ENCODE peak calls at places on chromosome 18, in eight cellular contexts. W is GM12878, L is sigmoid colon, H is HCT116, Q is transverse colon, G is HepG2, C is vagina, P is breast epithelium. J is an unnamed sample.

GRCh38 chr18:3590096-3590655 is 140.2 kb downstream of the TGIF1 start:
- DNase-seq in W (no peak), L (no peak), H (no peak), Q (no peak), G (no peak), C (no peak), P (no peak), J (no peak)

GRCh38 chr18:13558132-13558531 is 168.2 kb downstream of the FAM210A start:
- DNase-seq in W (no peak), L (no peak), H (peak; percentile 31), Q (no peak), G (peak; percentile 52), C (peak; percentile 64), P (no peak), J (peak; percentile 30)

GRCh38 chr18:44729631-44730101 is 49.0 kb downstream of the SETBP1 start:
- DNase-seq in W (no peak), L (no peak), H (no peak), Q (no peak), G (no peak), C (no peak), P (no peak), J (no peak)

GRCh38 chr18:51137051-51137729 is 60.3 kb downstream of the MEX3C start:
- DNase-seq in W (no peak), L (no peak), H (no peak), Q (no peak), G (no peak), C (no peak), P (no peak), J (no peak)

GRCh38 chr18:35038881-35039491 is 2.2 kb upstream of the MAPRE2 start:
- DNase-seq in W (no peak), L (no peak), H (no peak), Q (no peak), G (no peak), C (no peak), P (no peak), J (no peak)

GRCh38 chr18:57110295-57110694 is 36.6 kb upstream of the BOD1L2 start:
- DNase-seq in W (no peak), L (no peak), H (no peak), Q (no peak), G (no peak), C (no peak), P (no peak), J (no peak)

GRCh38 chr18:53458944-53459580 is 765.4 kb downstream of the MBD2 start:
- DNase-seq in W (no peak), L (no peak), H (no peak), Q (no peak), G (no peak), C (no peak), P (no peak), J (no peak)

GRCh38 chr18:72672364-72673151 is 128.4 kb upstream of the CBLN2 start:
- DNase-seq in W (no peak), L (no peak), H (no peak), Q (no peak), G (peak; percentile 25), C (no peak), P (no peak), J (no peak)

GRCh38 chr18:44693030-44693784 is 12.5 kb downstream of the SETBP1 start:
- DNase-seq in W (no peak), L (no peak), H (no peak), Q (no peak), G (no peak), C (no peak), P (no peak), J (no peak)

GRCh38 chr18:60549338-60549960 is 176.9 kb upstream of the MC4R start:
- DNase-seq in W (no peak), L (no peak), H (peak; percentile 66), Q (no peak), G (peak; percentile 44), C (no peak), P (no peak), J (peak; percentile 50)

GRCh38 chr18:32389868-32390267 is 80.8 kb downstream of the GAREM1 start:
- DNase-seq in W (no peak), L (no peak), H (no peak), Q (no peak), G (no peak), C (no peak), P (no peak), J (no peak)

GRCh38 chr18:5892772-5893431 is 2.4 kb downstream of the TMEM200C start:
- DNase-seq in W (no peak), L (no peak), H (no peak), Q (no peak), G (no peak), C (no peak), P (no peak), J (no peak)

GRCh38 chr18:61991201-61991600 is 98.4 kb upstream of the RNF152 start:
- DNase-seq in W (no peak), L (no peak), H (no peak), Q (no peak), G (no peak), C (no peak), P (no peak), J (no peak)

GRCh38 chr18:13446581-13447470 is 228.3 kb downstream of the LDLRAD4 start:
- DNase-seq in W (no peak), L (no peak), H (no peak), Q (no peak), G (no peak), C (no peak), P (no peak), J (no peak)

GRCh38 chr18:74367905-74368304 is 52.3 kb downstream of the C18orf63 start:
- DNase-seq in W (no peak), L (no peak), H (no peak), Q (no peak), G (no peak), C (no peak), P (no peak), J (no peak)

GRCh38 chr18:13382683-13382989 is 164.1 kb downstream of the LDLRAD4 start:
- DNase-seq in W (no peak), L (no peak), H (no peak), Q (no peak), G (no peak), C (no peak), P (no peak), J (no peak)

GRCh38 chr18:59996370-59996966 is 96.7 kb downstream of the PMAIP1 start:
- DNase-seq in W (no peak), L (no peak), H (peak; percentile 59), Q (peak; percentile 21), G (peak; percentile 15), C (no peak), P (no peak), J (peak; percentile 41)

DNA sequence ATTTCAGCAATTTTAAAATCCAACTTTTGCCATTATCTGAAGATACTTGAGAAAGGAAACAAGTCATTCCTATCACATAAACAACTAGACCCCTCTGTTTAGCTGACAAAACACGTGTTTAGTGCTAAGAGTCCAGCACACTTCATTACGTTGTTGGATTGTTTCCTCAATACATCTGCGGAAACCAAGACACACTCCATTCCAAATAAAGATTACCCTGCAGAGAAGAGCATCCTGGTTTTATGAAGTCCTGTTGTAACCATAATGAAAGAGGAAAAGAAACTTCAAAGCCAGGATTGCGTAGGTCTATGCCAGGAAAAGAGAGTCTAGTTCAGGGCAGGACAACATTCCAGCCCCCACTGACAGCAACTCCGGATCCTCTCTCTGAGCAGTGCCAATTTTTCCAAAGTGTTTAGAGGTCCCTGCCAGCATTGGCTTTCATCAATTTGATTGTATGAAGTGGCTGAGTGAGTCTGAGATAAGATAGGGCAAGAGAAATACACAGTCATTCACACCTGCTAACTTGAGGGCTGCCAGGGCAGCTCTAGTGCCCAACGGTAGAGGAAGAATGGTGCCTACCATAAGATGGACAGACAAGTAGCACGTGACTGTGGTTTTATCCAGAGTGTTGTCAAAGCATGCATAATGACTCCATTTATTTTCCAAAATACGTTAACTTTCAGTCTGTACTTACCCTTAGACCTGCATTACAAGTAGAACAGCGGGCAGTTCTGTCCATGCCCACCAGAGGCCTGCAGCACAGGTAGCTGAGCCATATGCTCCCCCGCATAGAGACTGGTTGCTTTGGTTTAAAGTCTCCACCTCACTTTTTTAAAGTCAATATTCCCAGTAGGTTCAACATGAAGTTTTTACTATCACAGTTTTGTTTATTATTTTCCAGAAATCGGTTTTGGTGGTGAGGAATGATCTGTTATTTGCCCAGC is 23.7 kb downstream of the PIEZO2 start:
- DNase-seq in W (no peak), L (no peak), H (no peak), Q (no peak), G (no peak), C (no peak), P (no peak), J (no peak)
- TF ChIP-seq POLR2AphosphoS5 in W (no peak), L (no peak), H (no peak), Q (no peak), G (no peak), C (no peak), P (no peak), J (no peak)

GRCh38 chr18:25233582-25234362 is 118.2 kb downstream of the ZNF521 start:
- DNase-seq in W (no peak), L (no peak), H (no peak), Q (no peak), G (no peak), C (no peak), P (no peak), J (no peak)
- TF ChIP-seq POLR2AphosphoS5 in W (no peak), L (peak; percentile 44), H (no peak), Q (no peak), G (no peak), C (no peak), P (no peak), J (no peak)

DNA sequence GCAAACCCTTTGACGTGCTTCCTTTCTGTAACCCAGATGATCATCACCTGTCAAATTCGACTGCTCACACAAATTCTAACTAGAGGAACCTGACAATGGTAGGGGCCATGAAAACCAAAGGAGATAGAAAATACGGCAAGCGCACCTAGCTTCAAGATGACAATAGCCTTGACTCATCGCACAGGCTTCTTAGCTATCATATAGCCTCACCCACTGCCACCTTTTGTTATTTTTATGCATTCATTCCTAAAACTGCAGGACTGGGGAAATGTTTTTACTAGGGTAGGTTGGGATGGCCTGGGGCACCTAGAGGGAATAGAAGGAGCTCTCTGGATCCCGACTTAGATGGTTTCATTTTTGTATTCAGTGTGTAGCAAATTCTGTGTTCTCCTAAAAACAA is 582.8 kb upstream of the PIK3C3 start:
- DNase-seq in W (no peak), L (no peak), H (no peak), Q (no peak), G (no peak), C (no peak), P (no peak), J (no peak)
- TF ChIP-seq POLR2AphosphoS5 in W (no peak), L (no peak), H (no peak), Q (no peak), G (no peak), C (no peak), P (no peak), J (no peak)

DNA sequence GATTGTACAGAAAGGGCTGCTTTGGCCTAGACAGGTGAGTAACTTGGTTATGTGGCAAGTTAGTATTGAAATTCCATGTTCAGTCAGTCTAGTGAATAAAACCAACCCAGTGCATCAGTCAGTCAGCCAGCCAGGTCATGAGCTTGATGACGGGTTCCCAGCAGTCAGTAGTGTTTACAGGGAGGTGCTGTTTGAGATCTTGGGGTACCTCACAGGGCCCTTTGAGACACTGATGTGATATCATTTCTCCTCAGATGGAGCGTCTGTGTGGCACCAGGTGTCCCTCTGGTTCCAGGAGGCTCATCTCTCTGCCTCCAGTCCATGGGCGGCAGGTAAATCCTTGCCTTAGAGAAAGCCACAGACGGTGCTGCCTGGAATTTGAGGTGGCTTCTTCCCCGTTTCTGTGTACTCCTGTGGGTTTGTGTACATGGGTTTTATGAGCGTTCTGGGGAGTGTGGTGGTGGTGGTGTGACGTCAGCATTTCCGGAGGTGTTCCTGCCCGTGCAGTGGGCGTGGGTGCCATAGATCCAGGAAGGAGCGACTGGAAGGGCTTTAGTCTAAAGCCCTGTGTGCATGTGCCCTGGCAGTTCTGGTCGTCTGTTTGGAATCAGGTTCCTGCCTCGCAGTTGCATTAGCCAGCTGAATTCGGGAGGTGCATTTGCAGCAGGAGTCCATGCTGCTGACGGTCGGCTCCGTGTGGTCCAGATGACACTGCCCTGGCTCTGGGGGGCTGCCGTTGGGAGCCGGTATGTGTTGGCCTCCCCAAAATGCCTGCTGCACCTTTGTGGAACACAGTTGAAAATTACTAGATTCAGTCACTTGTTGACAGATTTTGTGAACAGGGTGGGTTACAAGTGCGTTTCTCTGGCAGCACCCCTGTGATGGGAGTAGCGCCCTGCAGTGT is 2.1 kb downstream of the CTDP1 start:
- DNase-seq in W (no peak), L (no peak), H (no peak), Q (peak; percentile 87), G (no peak), C (no peak), P (no peak), J (no peak)
- TF ChIP-seq POLR2AphosphoS5 in W (no peak), L (no peak), H (no peak), Q (peak; percentile 48), G (no peak), C (no peak), P (no peak), J (no peak)